ENCODE peak calls at places on chromosome 5, in five cellular contexts. H is CD8-positive, alpha-beta memory T cell; S is kidney; K is amygdala; E is BE2C. R is an unnamed sample.

GRCh38 chr5:160438316-160439204 is 16.9 kb downstream of the PTTG1 start:
- DNase-seq in H (peak; percentile 56), S (peak; percentile 67), K (peak; percentile 24), E (peak; percentile 62), R (peak; percentile 71)

GRCh38 chr5:173920024-173920753 is 32.0 kb downstream of the CPEB4 start:
- DNase-seq in H (no peak), S (no peak), K (no peak), E (peak; percentile 30), R (no peak)

GRCh38 chr5:96843140-96843539 is 33.2 kb upstream of the ERAP2 start:
- DNase-seq in H (no peak), S (no peak), K (no peak), E (no peak), R (no peak)

GRCh38 chr5:161547573-161548471 is 1.3 kb upstream of the GABRB2 start:
- DNase-seq in H (no peak), S (peak; percentile 54), K (no peak), E (no peak), R (peak; percentile 69)

GRCh38 chr5:97418472-97418871 is 235.4 kb upstream of the RIOK2 start:
- DNase-seq in H (no peak), S (no peak), K (no peak), E (no peak), R (no peak)

GRCh38 chr5:174609116-174609515 is 115.3 kb upstream of the MSX2 start:
- DNase-seq in H (no peak), S (no peak), K (no peak), E (peak; percentile 29), R (peak; percentile 6)

GRCh38 chr5:135978212-135978631 is 23.4 kb upstream of the LECT2 start:
- DNase-seq in H (no peak), S (no peak), K (no peak), E (no peak), R (peak; percentile 5)

GRCh38 chr5:147567917-147568598 is 58.2 kb upstream of the DPYSL3 start:
- DNase-seq in H (no peak), S (no peak), K (no peak), E (no peak), R (no peak)

GRCh38 chr5:171388816-171389168 is 1.1 kb downstream of the NPM1 start:
- DNase-seq in H (no peak), S (no peak), K (no peak), E (no peak), R (no peak)

GRCh38 chr5:107875834-107876233 is 205.1 kb upstream of the EFNA5 start:
- DNase-seq in H (no peak), S (no peak), K (no peak), E (no peak), R (no peak)